ENCODE peak calls at places on chromosomes 12 and 14, in seven cellular contexts. T, B, Q, V, I, P and H are unnamed samples. For H3K27me3, the result is how much of the 10 kb centered on the place peaks cover.

GRCh38 chr14:75369506-75369905 is 58.3 kb upstream of the JDP2 start:
- DNase-seq in T (no peak), B (no peak), Q (no peak), V (no peak), I (no peak), P (no peak), H (no peak)

GRCh38 chr14:99615497-99616245 is 11.7 kb upstream of the CCDC85C start:
- DNase-seq in T (no peak), B (no peak), Q (no peak), V (no peak), I (no peak), P (no peak), H (no peak)

GRCh38 chr14:68934034-68934433 is 45.1 kb downstream of the ACTN1 start:
- DNase-seq in T (no peak), B (no peak), Q (no peak), V (no peak), I (peak), P (no peak), H (no peak)

GRCh38 chr12:116066381-116067230 is 210.9 kb downstream of the MED13L start:
- DNase-seq in T (no peak), B (no peak), Q (peak), V (peak), I (peak), P (no peak), H (peak)

GRCh38 chr14:99250636-99251208 is 21.3 kb downstream of the BCL11B start:
- DNase-seq in T (no peak), B (no peak), Q (no peak), V (no peak), I (no peak), P (no peak), H (no peak)

GRCh38 chr12:117685115-117685926 is 283.5 kb downstream of the KSR2 start:
- DNase-seq in T (peak), B (peak), Q (peak), V (no peak), I (no peak), P (no peak), H (peak)

GRCh38 chr14:99685061-99685995 is 1.2 kb downstream of the CYP46A1 start:
- DNase-seq in T (peak), B (no peak), Q (no peak), V (no peak), I (no peak), P (no peak), H (no peak)

GRCh38 chr12:19440019-19440858 is 947 bp downstream of the AEBP2 start:
- DNase-seq in T (peak), B (peak), Q (peak), V (peak), I (peak), P (peak), H (peak)

GRCh38 chr12:27297576-27297975 is 35.1 kb upstream of the BMAL2 start:
- DNase-seq in T (no peak), B (no peak), Q (no peak), V (no peak), I (no peak), P (no peak), H (no peak)

GRCh38 chr12:121253638-121254335 is 42.7 kb downstream of the CAMKK2 start:
- DNase-seq in T (no peak), B (no peak), Q (no peak), V (no peak), I (no peak), P (no peak), H (no peak)

GRCh38 chr14:56844603-56845002 is 34.3 kb upstream of the OTX2 start:
- DNase-seq in T (no peak), B (no peak), Q (no peak), V (no peak), I (no peak), P (no peak), H (no peak)

GRCh38 chr12:76790564-76791552 is 26.9 kb downstream of the ZDHHC17 start:
- DNase-seq in T (no peak), B (no peak), Q (no peak), V (no peak), I (peak), P (no peak), H (no peak)

GRCh38 chr12:116346751-116347150 is 69.3 kb upstream of the MED13L start:
- DNase-seq in T (no peak), B (peak), Q (no peak), V (no peak), I (peak), P (no peak), H (no peak)

GRCh38 chr12:121005346-121005815 is 10.9 kb downstream of the C12orf43 start:
- DNase-seq in T (no peak), B (peak), Q (no peak), V (peak), I (peak), P (peak), H (peak)

GRCh38 chr12:77720258-77720657 is 110.4 kb upstream of the NAV3 start:
- DNase-seq in T (no peak), B (no peak), Q (no peak), V (no peak), I (no peak), P (no peak), H (no peak)

GRCh38 chr12:99911076-99911475 is 73.7 kb downstream of the ANKS1B start:
- DNase-seq in T (peak), B (peak), Q (peak), V (no peak), I (peak), P (no peak), H (no peak)

GRCh38 chr12:99984271-99985128 is at the start of gene ANKS1B:
- DNase-seq in T (peak), B (no peak), Q (peak), V (no peak), I (peak), P (peak), H (peak)

GRCh38 chr14:53327716-53328115 is 174.6 kb upstream of the DDHD1 start:
- DNase-seq in T (peak), B (peak), Q (no peak), V (no peak), I (peak), P (no peak), H (no peak)

GRCh38 chr14:103014466-103015319 is 42.7 kb downstream of the CDC42BPB start:
- DNase-seq in T (no peak), B (peak), Q (no peak), V (no peak), I (peak), P (no peak), H (no peak)

GRCh38 chr12:45703942-45704341 is 25.6 kb upstream of the ARID2 start:
- DNase-seq in T (no peak), B (peak), Q (no peak), V (no peak), I (peak), P (no peak), H (no peak)

GRCh38 chr12:6605425-6606330 is 1.5 kb downstream of the CHD4 start:
- DNase-seq in T (peak), B (peak), Q (no peak), V (peak), I (peak), P (no peak), H (no peak)

GRCh38 chr12:53739285-53740129 is 12.3 kb upstream of the CALCOCO1 start:
- DNase-seq in T (no peak), B (no peak), Q (no peak), V (no peak), I (no peak), P (no peak), H (no peak)
- H3K27me3 ChIP-seq in T (under half), B (half or more), Q (under half), V (under half), I (half or more), P (under half), H (under half)

GRCh38 chr14:100902792-100903191 is 730 bp downstream of the RTL1 start:
- DNase-seq in T (no peak), B (no peak), Q (no peak), V (no peak), I (no peak), P (no peak), H (no peak)
- H3K27me3 ChIP-seq in T (under half), B (under half), Q (half or more), V (under half), I (under half), P (under half), H (under half)

GRCh38 chr12:110869803-110870202 is 23.0 kb downstream of the CCDC63 start:
- DNase-seq in T (no peak), B (no peak), Q (no peak), V (no peak), I (no peak), P (no peak), H (no peak)
- H3K27me3 ChIP-seq in T (under half), B (under half), Q (under half), V (under half), I (under half), P (under half), H (under half)

DNA sequence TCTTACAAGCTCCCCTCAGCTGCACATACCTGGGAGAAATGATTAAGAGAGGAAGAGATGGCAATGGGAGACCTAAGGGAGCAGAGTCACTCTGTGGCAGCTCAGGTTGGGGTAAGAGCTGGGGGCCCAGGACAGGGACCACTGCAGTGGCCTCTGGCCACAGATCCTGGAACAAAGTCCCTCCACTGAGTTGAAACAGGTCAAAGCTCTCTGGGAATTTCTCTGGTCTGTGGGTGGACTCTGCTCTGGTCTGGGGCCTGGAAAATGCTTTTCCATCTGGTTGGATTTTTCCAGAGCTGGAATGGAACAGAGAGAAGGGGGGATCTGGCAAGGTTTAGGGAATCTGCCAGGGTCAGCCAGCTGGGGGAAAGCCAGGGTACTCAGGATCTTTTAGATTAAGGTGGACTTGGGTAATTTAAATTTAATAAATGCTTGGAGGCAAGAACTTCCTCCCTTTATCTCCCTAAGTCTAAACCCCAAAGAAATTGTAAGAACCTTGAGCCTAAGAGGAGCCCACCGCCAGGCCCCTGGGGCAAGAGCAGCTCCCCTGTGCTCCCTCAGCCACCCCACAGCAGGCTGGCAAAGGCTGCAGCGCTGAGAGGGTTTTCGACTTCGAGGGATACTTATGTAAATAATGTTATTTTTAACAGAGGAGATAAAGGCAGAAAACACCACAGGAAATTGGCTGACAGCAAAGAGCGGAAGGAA is 3.7 kb downstream of the HOXC10 start:
- DNase-seq in T (no peak), B (no peak), Q (no peak), V (no peak), I (no peak), P (no peak), H (no peak)
- H3K27me3 ChIP-seq in T (under half), B (under half), Q (under half), V (half or more), I (half or more), P (under half), H (under half)

DNA sequence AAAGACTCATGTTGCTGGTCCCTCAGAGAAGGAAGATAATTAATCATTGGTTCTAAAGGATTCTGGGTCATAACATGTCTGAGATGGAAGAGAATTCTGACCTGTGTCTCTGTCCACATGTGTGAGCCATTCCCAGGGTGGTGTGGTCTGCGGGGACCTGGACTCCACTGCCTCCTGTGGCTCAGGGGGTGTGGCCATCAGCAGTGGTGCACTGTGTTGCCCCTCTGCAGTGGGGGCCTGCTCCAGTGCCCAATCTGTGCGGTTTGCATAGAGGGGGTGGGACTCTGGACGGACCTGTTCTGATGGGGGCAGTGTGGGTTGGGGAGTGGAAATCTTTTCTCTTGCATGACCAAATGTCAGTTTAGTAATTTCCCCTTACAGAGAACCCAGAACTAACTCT is 13.5 kb downstream of the KRT85 start:
- DNase-seq in T (no peak), B (no peak), Q (no peak), V (no peak), I (no peak), P (no peak), H (no peak)
- H3K27me3 ChIP-seq in T (under half), B (under half), Q (under half), V (under half), I (half or more), P (under half), H (under half)

DNA sequence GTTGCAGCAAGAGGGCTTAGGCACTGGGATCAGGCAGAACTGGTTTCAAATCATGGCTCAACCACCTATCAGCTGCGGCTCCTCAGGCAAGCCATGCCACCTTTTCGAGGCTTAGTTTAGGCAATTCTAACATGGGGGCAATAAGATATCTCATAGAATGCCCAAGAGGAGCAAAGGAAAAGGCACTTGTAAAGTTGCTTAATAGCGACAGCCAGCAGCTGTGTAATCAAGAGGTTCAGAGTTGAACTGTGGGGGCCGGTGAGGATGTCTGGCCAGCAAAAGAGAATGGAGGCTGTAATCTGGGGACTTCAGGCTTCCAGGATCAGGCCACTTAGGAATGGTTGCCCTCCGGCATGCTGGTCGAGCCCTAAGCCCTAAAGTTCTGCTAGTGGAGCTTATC is 3.0 kb upstream of the TCHP start:
- DNase-seq in T (no peak), B (no peak), Q (no peak), V (no peak), I (no peak), P (no peak), H (no peak)
- H3K27me3 ChIP-seq in T (under half), B (under half), Q (under half), V (under half), I (under half), P (under half), H (under half)

GRCh38 chr14:94690486-94690885 is 78.3 kb downstream of the SERPINA3 start:
- DNase-seq in T (no peak), B (no peak), Q (no peak), V (no peak), I (no peak), P (no peak), H (no peak)
- H3K27me3 ChIP-seq in T (under half), B (under half), Q (under half), V (under half), I (under half), P (under half), H (under half)